ENCODE peak calls at places on chromosomes 3 and 15, in six cellular contexts. One of them, this sample, is unnamed.

GRCh38 chr15:67059127-67059553 is 6.3 kb upstream of the SMAD3 start:
- DNase-seq in tibial artery: no peak
- DNase-seq in suprapubic skin: no peak
- DNase-seq in foreskin keratinocyte: no peak
- DNase-seq in nephron progenitor cell: no peak
- DNase-seq in AG09309: no peak
- DNase-seq in this sample: no peak

GRCh38 chr3:108029466-108029865 is 61.4 kb downstream of the CD47 start:
- DNase-seq in foreskin keratinocyte: no peak
- DNase-seq in suprapubic skin: no peak
- DNase-seq in AG09309: no peak
- DNase-seq in nephron progenitor cell: no peak
- DNase-seq in tibial artery: no peak
- DNase-seq in this sample: no peak

GRCh38 chr3:5080779-5081550 is 41.1 kb upstream of the ARL8B start:
- DNase-seq in AG09309: no peak
- DNase-seq in nephron progenitor cell: no peak
- DNase-seq in suprapubic skin: peak
- DNase-seq in tibial artery: no peak
- DNase-seq in foreskin keratinocyte: no peak
- DNase-seq in this sample: no peak

GRCh38 chr3:28989646-28990089 is 291.2 kb upstream of the RBMS3 start:
- DNase-seq in foreskin keratinocyte: no peak
- DNase-seq in suprapubic skin: no peak
- DNase-seq in tibial artery: no peak
- DNase-seq in nephron progenitor cell: no peak
- DNase-seq in AG09309: no peak
- DNase-seq in this sample: no peak

GRCh38 chr3:16550676-16551341 is 37.3 kb upstream of the RFTN1 start:
- DNase-seq in tibial artery: peak
- DNase-seq in AG09309: peak
- DNase-seq in foreskin keratinocyte: peak
- DNase-seq in nephron progenitor cell: peak
- DNase-seq in suprapubic skin: peak
- DNase-seq in this sample: no peak

GRCh38 chr15:63909819-63910437 is 76.2 kb upstream of the HERC1 start:
- DNase-seq in nephron progenitor cell: peak
- DNase-seq in suprapubic skin: no peak
- DNase-seq in AG09309: peak
- DNase-seq in foreskin keratinocyte: no peak
- DNase-seq in tibial artery: no peak
- DNase-seq in this sample: no peak

GRCh38 chr15:91318976-91319714 is 219.1 kb downstream of the SV2B start:
- DNase-seq in foreskin keratinocyte: no peak
- DNase-seq in suprapubic skin: no peak
- DNase-seq in AG09309: no peak
- DNase-seq in tibial artery: no peak
- DNase-seq in nephron progenitor cell: no peak
- DNase-seq in this sample: no peak

GRCh38 chr3:56761887-56762605 is 39.7 kb downstream of the ARHGEF3 start:
- DNase-seq in tibial artery: no peak
- DNase-seq in foreskin keratinocyte: no peak
- DNase-seq in AG09309: no peak
- DNase-seq in nephron progenitor cell: no peak
- DNase-seq in suprapubic skin: no peak
- DNase-seq in this sample: no peak

GRCh38 chr15:38130739-38131498 is 121.7 kb upstream of the SPRED1 start:
- DNase-seq in AG09309: peak
- DNase-seq in suprapubic skin: peak
- DNase-seq in nephron progenitor cell: peak
- DNase-seq in foreskin keratinocyte: peak
- DNase-seq in tibial artery: peak
- DNase-seq in this sample: no peak

GRCh38 chr15:83734487-83734886 is 80.6 kb downstream of the ADAMTSL3 start:
- DNase-seq in AG09309: no peak
- DNase-seq in suprapubic skin: no peak
- DNase-seq in tibial artery: no peak
- DNase-seq in foreskin keratinocyte: peak
- DNase-seq in nephron progenitor cell: no peak
- DNase-seq in this sample: no peak

GRCh38 chr3:126135056-126135397 is 45.4 kb downstream of the ALDH1L1 start:
- DNase-seq in AG09309: no peak
- DNase-seq in suprapubic skin: no peak
- DNase-seq in nephron progenitor cell: no peak
- DNase-seq in foreskin keratinocyte: no peak
- DNase-seq in tibial artery: no peak
- DNase-seq in this sample: no peak

GRCh38 chr15:93034512-93034911 is 54.5 kb downstream of the RGMA start:
- DNase-seq in suprapubic skin: no peak
- DNase-seq in tibial artery: peak
- DNase-seq in nephron progenitor cell: no peak
- DNase-seq in AG09309: no peak
- DNase-seq in foreskin keratinocyte: no peak
- DNase-seq in this sample: no peak

GRCh38 chr15:78205337-78205736 is 29.0 kb downstream of the ACSBG1 start:
- DNase-seq in suprapubic skin: no peak
- DNase-seq in tibial artery: no peak
- DNase-seq in nephron progenitor cell: no peak
- DNase-seq in AG09309: no peak
- DNase-seq in foreskin keratinocyte: no peak
- DNase-seq in this sample: no peak

GRCh38 chr3:195807681-195808121 is 4.0 kb downstream of the MUC4 start:
- DNase-seq in foreskin keratinocyte: no peak
- DNase-seq in suprapubic skin: no peak
- DNase-seq in tibial artery: no peak
- DNase-seq in nephron progenitor cell: peak
- DNase-seq in AG09309: no peak
- DNase-seq in this sample: no peak

GRCh38 chr3:126845910-126846309 is 137.0 kb upstream of the PLXNA1 start:
- DNase-seq in suprapubic skin: no peak
- DNase-seq in tibial artery: no peak
- DNase-seq in nephron progenitor cell: no peak
- DNase-seq in AG09309: no peak
- DNase-seq in foreskin keratinocyte: no peak
- DNase-seq in this sample: no peak

GRCh38 chr3:166186003-166186402 is 348.8 kb upstream of the BCHE start:
- DNase-seq in foreskin keratinocyte: no peak
- DNase-seq in suprapubic skin: no peak
- DNase-seq in AG09309: no peak
- DNase-seq in tibial artery: no peak
- DNase-seq in nephron progenitor cell: no peak
- DNase-seq in this sample: no peak

GRCh38 chr3:134029256-134029733 is 430 bp downstream of the SLCO2A1 start:
- DNase-seq in AG09309: no peak
- DNase-seq in nephron progenitor cell: no peak
- DNase-seq in foreskin keratinocyte: no peak
- DNase-seq in suprapubic skin: no peak
- DNase-seq in tibial artery: no peak
- DNase-seq in this sample: no peak

GRCh38 chr3:139642981-139643380 is 34.8 kb downstream of the NMNAT3 start:
- DNase-seq in tibial artery: no peak
- DNase-seq in AG09309: no peak
- DNase-seq in nephron progenitor cell: no peak
- DNase-seq in foreskin keratinocyte: no peak
- DNase-seq in suprapubic skin: no peak
- DNase-seq in this sample: no peak
- TF ChIP-seq CTCF in tibial artery: no peak
- TF ChIP-seq CTCF in AG09309: no peak
- TF ChIP-seq CTCF in nephron progenitor cell: no peak
- TF ChIP-seq CTCF in foreskin keratinocyte: no peak
- TF ChIP-seq CTCF in suprapubic skin: no peak
- TF ChIP-seq CTCF in this sample: no peak

GRCh38 chr3:42118762-42119361 is 27.7 kb downstream of the TRAK1 start:
- DNase-seq in nephron progenitor cell: peak
- DNase-seq in AG09309: no peak
- DNase-seq in tibial artery: no peak
- DNase-seq in foreskin keratinocyte: no peak
- DNase-seq in suprapubic skin: no peak
- DNase-seq in this sample: no peak
- TF ChIP-seq CTCF in nephron progenitor cell: peak
- TF ChIP-seq CTCF in AG09309: peak
- TF ChIP-seq CTCF in tibial artery: peak
- TF ChIP-seq CTCF in foreskin keratinocyte: peak
- TF ChIP-seq CTCF in suprapubic skin: peak
- TF ChIP-seq CTCF in this sample: peak

GRCh38 chr15:40785158-40785557 is 15.4 kb downstream of the C15orf62 start:
- DNase-seq in nephron progenitor cell: no peak
- DNase-seq in foreskin keratinocyte: no peak
- DNase-seq in AG09309: no peak
- DNase-seq in tibial artery: no peak
- DNase-seq in suprapubic skin: no peak
- DNase-seq in this sample: no peak
- TF ChIP-seq CTCF in nephron progenitor cell: no peak
- TF ChIP-seq CTCF in foreskin keratinocyte: peak
- TF ChIP-seq CTCF in AG09309: peak
- TF ChIP-seq CTCF in tibial artery: no peak
- TF ChIP-seq CTCF in suprapubic skin: no peak
- TF ChIP-seq CTCF in this sample: peak

DNA sequence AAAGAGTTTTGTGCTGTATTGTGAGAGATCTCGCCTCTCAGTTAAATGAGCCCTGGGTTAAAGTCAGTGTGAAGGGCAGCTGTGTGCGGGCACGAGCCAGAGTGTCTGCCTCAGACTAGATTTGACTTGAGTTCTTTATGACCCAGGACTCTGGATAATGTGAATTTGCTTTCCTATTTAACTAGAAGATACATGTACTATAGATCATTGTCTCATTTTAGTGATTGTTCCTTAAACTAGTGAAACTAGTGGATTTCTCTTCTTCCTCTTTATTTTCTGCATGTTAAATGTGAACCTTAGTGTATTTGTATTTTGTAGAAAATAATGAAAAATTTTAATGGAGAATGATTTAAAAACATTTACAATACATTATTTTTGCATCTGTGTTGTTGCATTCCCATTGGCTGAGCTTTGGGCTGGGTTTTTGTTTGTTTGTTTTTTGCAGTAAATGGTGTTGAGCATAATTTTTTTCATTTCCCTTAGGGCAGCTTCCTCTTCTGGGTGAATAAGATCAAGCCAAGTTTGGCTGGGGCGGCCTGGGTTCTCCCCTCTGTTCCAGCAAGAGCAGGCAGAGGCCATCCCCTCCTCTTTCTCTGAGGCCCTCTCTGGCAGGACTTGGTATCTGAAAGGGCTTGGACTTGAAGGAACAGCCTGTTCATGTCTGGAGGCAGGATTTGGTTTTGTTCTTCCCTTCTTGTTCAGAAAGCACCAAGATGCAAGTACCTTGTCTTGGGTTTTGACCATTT is 15.0 kb downstream of the GCSAM start:
- DNase-seq in tibial artery: peak
- DNase-seq in suprapubic skin: no peak
- DNase-seq in AG09309: no peak
- DNase-seq in nephron progenitor cell: no peak
- DNase-seq in foreskin keratinocyte: no peak
- DNase-seq in this sample: no peak
- TF ChIP-seq CTCF in tibial artery: no peak
- TF ChIP-seq CTCF in suprapubic skin: no peak
- TF ChIP-seq CTCF in AG09309: no peak
- TF ChIP-seq CTCF in nephron progenitor cell: no peak
- TF ChIP-seq CTCF in foreskin keratinocyte: peak
- TF ChIP-seq CTCF in this sample: peak

GRCh38 chr15:41894791-41895463 is 1.1 kb upstream of the SPTBN5 start:
- DNase-seq in tibial artery: peak
- DNase-seq in nephron progenitor cell: no peak
- DNase-seq in AG09309: no peak
- DNase-seq in suprapubic skin: peak
- DNase-seq in foreskin keratinocyte: peak
- DNase-seq in this sample: no peak
- TF ChIP-seq CTCF in tibial artery: peak
- TF ChIP-seq CTCF in nephron progenitor cell: no peak
- TF ChIP-seq CTCF in AG09309: no peak
- TF ChIP-seq CTCF in suprapubic skin: peak
- TF ChIP-seq CTCF in foreskin keratinocyte: peak
- TF ChIP-seq CTCF in this sample: peak

DNA sequence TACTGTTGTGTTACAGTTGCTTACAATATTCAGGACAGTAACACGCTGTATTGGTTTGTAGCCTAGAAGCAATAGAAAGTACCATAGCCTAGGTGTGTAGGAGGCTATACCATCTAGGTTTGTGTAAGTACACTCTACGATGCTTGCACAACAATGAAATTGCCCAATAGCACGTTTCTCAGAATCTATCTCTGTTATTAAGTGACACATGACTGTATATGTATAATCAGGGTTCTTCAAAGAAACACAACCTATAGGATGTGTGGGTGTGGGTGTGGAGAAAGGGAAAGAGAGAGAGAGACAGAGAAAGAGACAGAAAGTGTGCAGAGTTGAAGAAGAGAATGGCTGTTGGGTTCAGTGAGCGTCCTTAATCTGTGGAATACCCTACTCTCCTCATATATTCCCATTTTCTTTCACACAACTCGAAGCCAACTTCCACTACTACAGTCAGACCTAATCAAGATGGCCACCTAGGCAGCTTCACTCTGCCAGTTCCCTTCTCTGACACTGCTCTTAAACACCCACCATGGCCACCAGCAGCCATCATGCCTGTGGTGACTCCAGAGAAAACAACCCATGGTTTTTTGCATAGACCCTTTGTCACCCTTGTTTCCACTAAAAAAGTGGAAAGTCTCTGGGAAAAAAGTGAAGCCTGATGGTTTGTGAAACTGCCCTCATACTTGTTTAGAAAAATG is 5.8 kb upstream of the PPP4R2 start:
- DNase-seq in suprapubic skin: no peak
- DNase-seq in nephron progenitor cell: no peak
- DNase-seq in tibial artery: no peak
- DNase-seq in foreskin keratinocyte: no peak
- DNase-seq in AG09309: no peak
- DNase-seq in this sample: no peak
- TF ChIP-seq CTCF in suprapubic skin: no peak
- TF ChIP-seq CTCF in nephron progenitor cell: no peak
- TF ChIP-seq CTCF in tibial artery: no peak
- TF ChIP-seq CTCF in foreskin keratinocyte: no peak
- TF ChIP-seq CTCF in AG09309: no peak
- TF ChIP-seq CTCF in this sample: no peak

GRCh38 chr3:12901631-12902045 is 60.3 kb upstream of the RPL32 start:
- DNase-seq in foreskin keratinocyte: no peak
- DNase-seq in AG09309: no peak
- DNase-seq in nephron progenitor cell: no peak
- DNase-seq in tibial artery: no peak
- DNase-seq in suprapubic skin: no peak
- DNase-seq in this sample: peak
- TF ChIP-seq CTCF in foreskin keratinocyte: peak
- TF ChIP-seq CTCF in AG09309: no peak
- TF ChIP-seq CTCF in nephron progenitor cell: no peak
- TF ChIP-seq CTCF in tibial artery: no peak
- TF ChIP-seq CTCF in suprapubic skin: no peak
- TF ChIP-seq CTCF in this sample: peak